ENCODE peak calls at places on chromosome 20, in ten cellular contexts. W is T-helper 17 cell, N is epithelial cell of prostate, H is SIG-M5, C is progenitor cell of endocrine pancreas, Q is head of caudate nucleus, K is HS-27A, O is GM03348, U is hypothalamus, V is HT1080. G is an unnamed sample.

GRCh38 chr20:22974354-22974753 is 60.8 kb upstream of the SSTR4 start:
- DNase-seq in W (no peak), N (no peak), H (no peak), C (no peak), Q (no peak), K (no peak), O (no peak), U (no peak), V (peak), G (peak)

GRCh38 chr20:1377341-1377871 is 15.4 kb downstream of the FKBP1A start:
- DNase-seq in W (no peak), N (no peak), H (no peak), C (no peak), Q (no peak), K (no peak), O (no peak), U (no peak), V (no peak), G (no peak)

GRCh38 chr20:37734228-37734980 is 40.6 kb downstream of the CTNNBL1 start:
- DNase-seq in W (no peak), N (no peak), H (no peak), C (no peak), Q (no peak), K (no peak), O (peak), U (no peak), V (no peak), G (no peak)

GRCh38 chr20:49982346-49983122 is at the start of gene SNAI1:
- DNase-seq in W (peak), N (peak), H (no peak), C (peak), Q (peak), K (peak), O (peak), U (peak), V (peak), G (peak)

GRCh38 chr20:7302256-7302655 is 534.8 kb downstream of the BMP2 start:
- DNase-seq in W (no peak), N (no peak), H (no peak), C (no peak), Q (no peak), K (no peak), O (no peak), U (no peak), V (no peak), G (no peak)

GRCh38 chr20:39123161-39123560 is 161.0 kb downstream of the DHX35 start:
- DNase-seq in W (no peak), N (no peak), H (no peak), C (no peak), Q (no peak), K (no peak), O (no peak), U (no peak), V (no peak), G (peak)

GRCh38 chr20:32470025-32470861 is 112.1 kb downstream of the ASXL1 start:
- DNase-seq in W (no peak), N (no peak), H (no peak), C (no peak), Q (no peak), K (no peak), O (peak), U (no peak), V (peak), G (peak)

GRCh38 chr20:20261159-20261558 is 106.7 kb upstream of the INSM1 start:
- DNase-seq in W (no peak), N (no peak), H (peak), C (no peak), Q (no peak), K (no peak), O (no peak), U (no peak), V (no peak), G (no peak)

GRCh38 chr20:17935186-17935585 is 33.4 kb downstream of the SNX5 start:
- DNase-seq in W (no peak), N (no peak), H (no peak), C (no peak), Q (no peak), K (no peak), O (peak), U (no peak), V (no peak), G (no peak)

GRCh38 chr20:57389695-57390603 is 1.2 kb upstream of the RBM38 start:
- DNase-seq in W (peak), N (no peak), H (no peak), C (no peak), Q (no peak), K (no peak), O (no peak), U (no peak), V (no peak), G (peak)

GRCh38 chr20:3739054-3739925 is 6.8 kb downstream of the HSPA12B start:
- DNase-seq in W (no peak), N (no peak), H (no peak), C (no peak), Q (no peak), K (no peak), O (no peak), U (no peak), V (no peak), G (no peak)

GRCh38 chr20:2625062-2625461 is 27.4 kb upstream of the NOP56 start:
- DNase-seq in W (no peak), N (no peak), H (no peak), C (no peak), Q (no peak), K (no peak), O (no peak), U (no peak), V (no peak), G (no peak)

GRCh38 chr20:45359406-45360148 is 3.4 kb upstream of the SYS1 start:
- DNase-seq in W (no peak), N (no peak), H (no peak), C (no peak), Q (no peak), K (no peak), O (no peak), U (no peak), V (peak), G (peak)

GRCh38 chr20:31811796-31812728 is 7.1 kb upstream of the MYLK2 start:
- DNase-seq in W (no peak), N (no peak), H (no peak), C (no peak), Q (no peak), K (peak), O (no peak), U (no peak), V (peak), G (no peak)

GRCh38 chr20:32040142-32040953 is 11.7 kb upstream of the HCK start:
- DNase-seq in W (no peak), N (peak), H (peak), C (no peak), Q (peak), K (no peak), O (no peak), U (no peak), V (no peak), G (no peak)

GRCh38 chr20:24966317-24967012 is 17.4 kb downstream of the CST7 start:
- DNase-seq in W (no peak), N (no peak), H (no peak), C (no peak), Q (peak), K (no peak), O (no peak), U (no peak), V (no peak), G (no peak)

GRCh38 chr20:14288341-14289330 is 48.8 kb downstream of the FLRT3 start:
- DNase-seq in W (no peak), N (peak), H (no peak), C (no peak), Q (no peak), K (peak), O (peak), U (no peak), V (peak), G (no peak)

GRCh38 chr20:24651171-24651972 is 181.9 kb downstream of the SYNDIG1 start:
- DNase-seq in W (no peak), N (no peak), H (no peak), C (no peak), Q (no peak), K (peak), O (peak), U (no peak), V (peak), G (no peak)

GRCh38 chr20:723756-724155 is 44.5 kb downstream of the SLC52A3 start:
- DNase-seq in W (no peak), N (peak), H (no peak), C (no peak), Q (no peak), K (no peak), O (no peak), U (no peak), V (no peak), G (peak)

GRCh38 chr20:4369798-4370124 is 351.9 kb upstream of the PRND start:
- DNase-seq in W (no peak), N (no peak), H (no peak), C (no peak), Q (no peak), K (no peak), O (no peak), U (no peak), V (peak), G (no peak)

GRCh38 chr20:19964289-19965263 is 52.6 kb upstream of the NAA20 start:
- DNase-seq in W (no peak), N (peak), H (no peak), C (no peak), Q (peak), K (no peak), O (peak), U (no peak), V (peak), G (peak)

GRCh38 chr20:19241440-19241839 is 29.0 kb downstream of the SLC24A3 start:
- DNase-seq in W (no peak), N (no peak), H (no peak), C (no peak), Q (no peak), K (no peak), O (no peak), U (no peak), V (peak), G (no peak)

G was measured in Caco-2.